ENCODE peak calls at places on chromosomes 3 and 15, in five cellular contexts. Z is astrocyte of the spinal cord, W is heart right ventricle, V is dorsolateral prefrontal cortex, C is HCT116. K is an unnamed sample.

GRCh38 chr15:56244811-56245576 is 1.3 kb upstream of the RFX7 start:
- DNase-seq in Z (no peak), W (peak; percentile 11), V (no peak), C (no peak), K (peak; percentile 9)

GRCh38 chr3:159378391-159378790 is 576.5 kb downstream of the MFSD1 start:
- DNase-seq in Z (no peak), W (no peak), V (no peak), C (no peak), K (no peak)

GRCh38 chr3:195270350-195271115 is 426 bp downstream of the XXYLT1 start:
- DNase-seq in Z (peak; percentile 81), W (peak; percentile 41), V (peak; percentile 68), C (peak; percentile 26), K (peak; percentile 77)

GRCh38 chr15:52558196-52558595 is 10.6 kb downstream of the ARPP19 start:
- DNase-seq in Z (peak; percentile 78), W (no peak), V (no peak), C (no peak), K (no peak)

GRCh38 chr3:156764761-156765160 is 61.4 kb upstream of the LEKR1 start:
- DNase-seq in Z (no peak), W (no peak), V (no peak), C (no peak), K (no peak)

GRCh38 chr3:56952051-56952450 is 108.4 kb upstream of the SPATA12 start:
- DNase-seq in Z (no peak), W (no peak), V (no peak), C (no peak), K (no peak)

GRCh38 chr3:119944091-119944490 is 150.2 kb downstream of the GSK3B start:
- DNase-seq in Z (no peak), W (no peak), V (no peak), C (no peak), K (no peak)

GRCh38 chr3:124615896-124616543 is 114.2 kb upstream of the UMPS start:
- DNase-seq in Z (no peak), W (peak; percentile 41), V (no peak), C (no peak), K (no peak)

GRCh38 chr15:99070268-99070667 is 34.6 kb upstream of the SYNM start:
- DNase-seq in Z (no peak), W (no peak), V (no peak), C (no peak), K (no peak)

GRCh38 chr3:5126586-5126985 is 4.5 kb downstream of the ARL8B start:
- DNase-seq in Z (no peak), W (no peak), V (no peak), C (no peak), K (no peak)

GRCh38 chr3:128076465-128076782 is 24.2 kb downstream of the SEC61A1 start:
- DNase-seq in Z (no peak), W (no peak), V (no peak), C (no peak), K (no peak)

GRCh38 chr3:33100229-33100628 is 3.3 kb upstream of the GLB1 start:
- DNase-seq in Z (no peak), W (no peak), V (no peak), C (no peak), K (no peak)

GRCh38 chr15:88800026-88800425 is 3.2 kb upstream of the ACAN start:
- DNase-seq in Z (peak; percentile 22), W (no peak), V (no peak), C (no peak), K (no peak)

GRCh38 chr3:82100378-82100777 is 338.9 kb upstream of the GBE1 start:
- DNase-seq in Z (peak; percentile 14), W (no peak), V (no peak), C (no peak), K (no peak)

GRCh38 chr3:22121068-22121706 is 370.2 kb upstream of the ZNF385D start:
- DNase-seq in Z (no peak), W (no peak), V (no peak), C (no peak), K (no peak)

GRCh38 chr3:39378092-39378491 is 5.1 kb upstream of the SLC25A38 start:
- DNase-seq in Z (peak; percentile 15), W (no peak), V (no peak), C (peak; percentile 45), K (peak; percentile 55)

GRCh38 chr3:125051715-125052581 is 3.8 kb downstream of the HEG1 start:
- DNase-seq in Z (peak; percentile 94), W (peak; percentile 67), V (no peak), C (no peak), K (no peak)

GRCh38 chr15:60391722-60392340 is 6.0 kb downstream of the ANXA2 start:
- DNase-seq in Z (peak; percentile 53), W (no peak), V (no peak), C (no peak), K (no peak)

GRCh38 chr3:61600195-61600594 is 38.8 kb downstream of the PTPRG start:
- DNase-seq in Z (peak; percentile 21), W (no peak), V (no peak), C (no peak), K (no peak)

GRCh38 chr15:98292442-98293240 is 332.1 kb downstream of the ARRDC4 start:
- DNase-seq in Z (no peak), W (peak; percentile 28), V (peak; percentile 38), C (peak; percentile 21), K (peak; percentile 81)

GRCh38 chr3:135991621-135992020 is 26.1 kb downstream of the PPP2R3A start:
- DNase-seq in Z (peak; percentile 55), W (no peak), V (no peak), C (no peak), K (no peak)

GRCh38 chr15:48380183-48380582 is 49.0 kb downstream of the DUT start:
- DNase-seq in Z (no peak), W (no peak), V (no peak), C (no peak), K (no peak)

GRCh38 chr3:146020969-146021368 is 140.0 kb downstream of the PLOD2 start:
- DNase-seq in Z (no peak), W (no peak), V (no peak), C (no peak), K (no peak)

GRCh38 chr3:140206196-140207040 is 271.4 kb downstream of the CLSTN2 start:
- DNase-seq in Z (peak; percentile 49), W (no peak), V (no peak), C (no peak), K (peak; percentile 61)

GRCh38 chr15:29226431-29227216 is 43.0 kb downstream of the NSMCE3 start:
- DNase-seq in Z (no peak), W (no peak), V (no peak), C (no peak), K (no peak)

GRCh38 chr3:183815565-183815943 is 9.8 kb downstream of the MAP6D1 start:
- DNase-seq in Z (no peak), W (no peak), V (no peak), C (no peak), K (no peak)

GRCh38 chr15:70788114-70789049 is 25.0 kb upstream of the UACA start:
- DNase-seq in Z (peak; percentile 30), W (no peak), V (no peak), C (peak; percentile 13), K (no peak)

GRCh38 chr3:193764959-193765358 is 172.0 kb downstream of the OPA1 start:
- DNase-seq in Z (no peak), W (no peak), V (no peak), C (no peak), K (no peak)

GRCh38 chr15:63238796-63239195 is 38.6 kb upstream of the APH1B start:
- DNase-seq in Z (peak; percentile 60), W (no peak), V (no peak), C (no peak), K (no peak)

DNA sequence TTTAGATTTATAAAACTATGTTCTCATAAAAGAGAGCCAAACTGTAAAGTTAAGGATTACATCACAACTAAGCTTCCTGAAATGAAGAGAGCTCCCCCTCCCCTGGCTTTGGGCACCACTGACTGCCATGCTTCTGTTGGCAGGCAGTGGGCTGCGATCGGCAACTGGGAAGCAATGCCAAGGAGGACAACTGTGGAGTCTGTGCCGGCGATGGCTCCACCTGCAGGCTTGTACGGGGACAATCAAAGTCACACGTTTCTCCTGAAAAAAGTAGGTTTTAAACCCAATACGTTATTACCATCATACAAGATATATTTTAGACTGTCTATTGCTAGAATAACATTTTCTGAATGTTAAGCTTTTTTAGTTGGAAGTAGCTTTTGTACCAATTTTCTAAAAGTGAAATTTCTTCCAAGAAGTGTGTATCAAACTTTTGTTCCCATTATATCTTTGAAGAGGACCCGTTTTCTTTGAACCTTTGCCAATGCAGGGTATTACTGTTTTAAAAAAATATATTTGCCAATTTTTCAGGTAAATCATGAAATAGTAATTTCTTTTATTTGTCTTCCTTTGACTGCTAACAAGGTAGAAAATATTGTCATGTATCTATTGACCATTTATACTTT is 184.1 kb downstream of the ADAMTSL3 start:
- DNase-seq in Z (no peak), W (peak; percentile 48), V (peak; percentile 50), C (peak; percentile 51), K (peak; percentile 56)
- TF ChIP-seq CTCF in Z (peak; percentile 59), W (peak; percentile 54), V (peak; percentile 57), C (peak; percentile 78), K (peak; percentile 30)

GRCh38 chr3:167837430-167837829 is 101.9 kb downstream of the SERPINI1 start:
- DNase-seq in Z (peak; percentile 5), W (no peak), V (no peak), C (no peak), K (no peak)
- TF ChIP-seq CTCF in Z (no peak), W (peak; percentile 67), V (peak; percentile 26), C (peak; percentile 15), K (no peak)

DNA sequence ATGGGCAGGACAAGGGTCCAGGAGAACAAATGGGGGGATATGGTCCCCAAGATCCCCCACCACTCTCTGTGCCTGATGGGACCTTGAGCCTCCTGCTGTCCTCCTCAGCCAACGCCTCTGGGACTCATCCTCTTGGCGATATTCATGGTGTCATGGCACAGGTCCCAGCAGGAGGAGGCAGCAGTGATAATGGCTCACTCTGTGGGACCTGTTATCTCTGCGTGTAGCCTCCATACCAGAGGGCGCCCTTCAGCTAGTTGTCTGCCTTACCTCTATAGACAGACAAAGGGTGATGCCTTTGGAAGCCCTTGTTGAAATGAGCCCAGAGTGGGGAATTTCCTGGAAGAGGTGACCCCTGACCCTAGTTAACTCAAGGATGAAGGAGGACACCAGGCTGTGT is 7.4 kb downstream of the ZBTB47 start:
- DNase-seq in Z (no peak), W (no peak), V (no peak), C (no peak), K (no peak)
- TF ChIP-seq CTCF in Z (no peak), W (peak; percentile 18), V (no peak), C (peak; percentile 33), K (no peak)

GRCh38 chr3:155076888-155077287 is 3.2 kb upstream of the MME start:
- DNase-seq in Z (no peak), W (no peak), V (no peak), C (no peak), K (no peak)

GRCh38 chr3:155080692-155081091 is 573 bp downstream of the MME start:
- DNase-seq in Z (no peak), W (no peak), V (no peak), C (no peak), K (no peak)

GRCh38 chr3:155075200-155075599 is 4.9 kb upstream of the MME start:
- DNase-seq in Z (no peak), W (no peak), V (no peak), C (no peak), K (no peak)

GRCh38 chr3:155079795-155080546 is at the start of gene MME:
- DNase-seq in Z (peak; percentile 63), W (peak; percentile 50), V (no peak), C (no peak), K (peak; percentile 63)

GRCh38 chr3:155078959-155079794 is 942 bp upstream of the MME start:
- DNase-seq in Z (no peak), W (no peak), V (no peak), C (no peak), K (no peak)
- TF ChIP-seq CTCF in Z (no peak), W (no peak), V (no peak), C (no peak), K (peak; percentile 38)

GRCh38 chr3:30458376-30458775 is 148.0 kb upstream of the TGFBR2 start:
- DNase-seq in Z (no peak), W (no peak), V (no peak), C (no peak), K (no peak)
- TF ChIP-seq CTCF in Z (no peak), W (no peak), V (no peak), C (no peak), K (no peak)